ENCODE peak calls at places on chromosome 12, in four cellular contexts. C is MM.1S, E is tibial nerve, F is keratinocyte. G is an unnamed sample.

GRCh38 chr12:64402181-64402580 is 2.0 kb upstream of the XPOT start:
- DNase-seq in E (no peak), F (no peak), C (no peak), G (no peak)

GRCh38 chr12:88781909-88782308 is 201.6 kb upstream of the KITLG start:
- DNase-seq in C (no peak), E (no peak), F (no peak), G (no peak)

GRCh38 chr12:89138048-89138852 is 214.1 kb downstream of the DUSP6 start:
- DNase-seq in E (no peak), F (no peak), C (no peak), G (no peak)

GRCh38 chr12:91091916-91092715 is 19.2 kb downstream of the LUM start:
- DNase-seq in C (no peak), E (no peak), F (no peak), G (peak; percentile 86)

GRCh38 chr12:16350682-16351081 is 3.2 kb downstream of the MGST1 start:
- DNase-seq in C (no peak), F (no peak), E (peak; percentile 71), G (no peak)

GRCh38 chr12:15336772-15337553 is 14.7 kb downstream of the PTPRO start:
- DNase-seq in E (no peak), C (no peak), F (peak; percentile 32), G (no peak)

GRCh38 chr12:57836442-57837375 is 9.8 kb downstream of the CTDSP2 start:
- DNase-seq in C (peak; percentile 78), F (no peak), E (peak; percentile 52), G (no peak)

GRCh38 chr12:32501835-32502333 is 102.5 kb downstream of the FGD4 start:
- DNase-seq in E (peak; percentile 37), C (peak; percentile 49), F (no peak), G (no peak)

GRCh38 chr12:121762269-121762668 is 31.2 kb downstream of the RHOF start:
- DNase-seq in F (no peak), C (no peak), E (no peak), G (no peak)

GRCh38 chr12:113473942-113474341 is 2.3 kb upstream of the LHX5 start:
- DNase-seq in C (no peak), E (no peak), F (no peak), G (no peak)

GRCh38 chr12:19138551-19139344 is 9.2 kb downstream of the PLEKHA5 start:
- DNase-seq in E (no peak), F (peak; percentile 94), C (no peak), G (no peak)

GRCh38 chr12:1916396-1917171 is 1.9 kb downstream of the CACNA2D4 start:
- DNase-seq in E (peak; percentile 2), C (no peak), F (no peak), G (peak; percentile 30)

GRCh38 chr12:10220398-10221077 is 7.9 kb downstream of the GABARAPL1 start:
- DNase-seq in F (no peak), E (peak; percentile 90), C (no peak), G (no peak)

GRCh38 chr12:99983721-99984258 is 946 bp downstream of the ANKS1B start:
- DNase-seq in F (no peak), C (no peak), E (peak; percentile 4), G (no peak)

GRCh38 chr12:120098756-120099470 is 17.6 kb downstream of the RAB35 start:
- DNase-seq in C (no peak), F (no peak), E (no peak), G (no peak)
- H3K36me3 ChIP-seq in C (no peaks in the 10 kb centered on the region), F (peaks cover 37% of the 10 kb centered on the region), E (peaks cover 11% of the 10 kb centered on the region), G (peaks cover 77% of the 10 kb centered on the region)

GRCh38 chr12:50060120-50060468 is 2.7 kb downstream of the ASIC1 start:
- DNase-seq in C (no peak), F (no peak), E (no peak), G (no peak)
- H3K27ac ChIP-seq in C (no peak overlapping the region), F (no peak overlapping the region), E (no peak overlapping the region), G (no peak overlapping the region)

DNA sequence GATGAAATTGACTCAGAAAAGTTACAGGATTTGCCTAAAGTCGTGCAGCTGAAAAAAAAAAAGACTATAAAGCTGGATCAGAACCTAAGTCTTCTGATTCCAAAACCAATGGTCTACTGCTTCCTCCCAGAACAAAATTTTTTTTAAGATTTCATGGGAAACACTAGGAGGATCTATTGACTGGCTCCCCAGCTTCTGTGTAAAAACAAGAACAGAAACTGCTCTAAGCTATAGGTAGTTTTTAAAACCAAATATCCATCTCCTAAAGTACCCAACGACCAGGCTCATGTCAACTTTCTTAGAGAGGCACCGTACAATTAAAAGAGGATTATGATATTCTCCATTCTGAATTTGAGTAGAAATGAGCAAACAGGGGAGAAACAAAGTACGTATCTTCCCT is 9.4 kb downstream of the FMNL3 start:
- DNase-seq in F (no peak), C (no peak), E (no peak), G (no peak)
- H3K4me3 ChIP-seq in F (no peak overlapping the region), C (no peak overlapping the region), E (no peak overlapping the region), G (no peak overlapping the region)

GRCh38 chr12:71139153-71139735 is 18.6 kb downstream of the TSPAN8 start:
- DNase-seq in F (no peak), C (no peak), E (no peak), G (no peak)

GRCh38 chr12:71138011-71138410 is 19.8 kb downstream of the TSPAN8 start:
- DNase-seq in F (no peak), C (no peak), E (no peak), G (no peak)

GRCh38 chr12:71134405-71134804 is 23.4 kb downstream of the TSPAN8 start:
- DNase-seq in E (no peak), C (no peak), F (no peak), G (no peak)

GRCh38 chr12:71135812-71136176 is 22.0 kb downstream of the TSPAN8 start:
- DNase-seq in E (no peak), C (no peak), F (no peak), G (no peak)

DNA sequence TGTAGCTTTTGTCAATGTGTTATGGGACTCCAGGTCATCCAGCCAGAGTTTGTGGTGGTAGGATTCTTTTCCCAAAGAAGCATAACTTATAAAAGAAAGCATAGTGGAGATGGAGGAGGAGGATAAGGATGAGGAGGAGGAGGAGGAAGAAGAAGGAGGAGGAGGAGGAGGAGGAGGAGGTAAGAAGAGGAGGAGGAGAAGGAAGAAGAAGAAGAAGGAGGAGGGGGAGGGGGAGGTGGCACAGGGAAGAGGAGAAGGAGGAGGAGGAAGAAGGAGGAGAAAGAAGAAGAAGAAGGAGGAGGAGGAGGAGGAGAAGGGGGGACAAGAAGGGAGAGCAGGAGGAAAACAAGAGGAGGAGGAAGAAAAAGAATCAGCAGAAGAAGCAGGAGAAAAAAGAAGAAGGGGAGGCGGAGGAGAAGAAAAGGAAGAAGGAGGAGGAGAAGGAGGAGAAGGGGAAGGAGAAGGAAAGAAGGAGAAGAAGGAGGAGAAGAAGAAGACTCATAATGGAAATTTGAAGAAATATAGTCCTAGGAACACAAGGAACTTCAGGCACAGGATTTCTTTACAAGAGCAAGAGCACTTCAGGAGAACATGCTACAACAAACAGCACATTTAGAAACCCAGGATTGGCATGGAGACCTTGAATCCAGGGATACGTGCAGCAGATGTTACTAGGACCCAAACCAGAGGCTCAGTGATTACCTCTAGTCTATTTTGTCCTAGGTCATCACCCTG is 22.6 kb downstream of the TSPAN8 start:
- DNase-seq in F (no peak), C (no peak), E (no peak), G (no peak)
- H3K36me3 ChIP-seq in F (no peaks in the 10 kb centered on the region), C (no peaks in the 10 kb centered on the region), E (no peaks in the 10 kb centered on the region), G (no peaks in the 10 kb centered on the region)

GRCh38 chr12:124722871-124723270 is 140.8 kb downstream of the SCARB1 start:
- DNase-seq in C (no peak), F (no peak), E (no peak), G (no peak)

GRCh38 chr12:124721501-124722154 is 142.0 kb downstream of the SCARB1 start:
- DNase-seq in F (no peak), C (no peak), E (no peak), G (no peak)

GRCh38 chr12:124720019-124720686 is 143.5 kb downstream of the SCARB1 start:
- DNase-seq in E (no peak), F (no peak), C (no peak), G (no peak)

GRCh38 chr12:124718458-124718857 is 145.2 kb downstream of the SCARB1 start:
- DNase-seq in E (no peak), C (no peak), F (no peak), G (no peak)

GRCh38 chr12:124720687-124721500 is 142.8 kb downstream of the SCARB1 start:
- DNase-seq in F (no peak), C (no peak), E (no peak), G (peak; percentile 88)
- H3K27ac ChIP-seq in F (peak overlapping the region; percentile 68), C (no peak overlapping the region), E (peak overlapping the region; percentile 55), G (peak overlapping the region; percentile 86)

GRCh38 chr12:67772276-67773169 is 124.0 kb downstream of the DYRK2 start:
- DNase-seq in F (no peak), E (no peak), C (no peak), G (no peak)
- H3K4me3 ChIP-seq in F (no peak overlapping the region), E (no peak overlapping the region), C (no peak overlapping the region), G (no peak overlapping the region)

DNA sequence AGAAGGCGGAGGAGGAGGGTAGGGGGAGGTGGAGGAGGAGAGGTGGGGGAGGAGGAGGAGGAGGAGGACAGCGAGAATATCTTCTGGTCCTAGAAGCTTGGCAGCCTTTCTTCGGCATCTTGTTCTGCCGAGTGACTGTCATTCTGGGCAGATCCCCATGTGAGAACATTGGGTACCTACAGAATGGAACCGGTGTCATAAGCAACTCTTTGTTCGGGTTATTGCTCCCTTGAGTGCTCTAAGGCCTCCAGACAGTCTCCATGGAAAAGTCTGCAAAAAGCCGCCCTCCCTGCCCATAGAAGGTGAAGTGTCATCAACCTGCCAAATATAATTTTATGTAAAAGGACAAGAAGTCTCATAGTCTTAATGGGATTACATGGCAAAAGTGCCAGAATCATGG is 7.0 kb downstream of the RFC5 start:
- DNase-seq in F (no peak), C (no peak), E (no peak), G (no peak)
- H3K36me3 ChIP-seq in F (peaks cover 9% of the 10 kb centered on the region), C (no peaks in the 10 kb centered on the region), E (no peaks in the 10 kb centered on the region), G (peaks cover 78% of the 10 kb centered on the region)